ENCODE peak calls at places on chromosomes 13 and 19, in eight cellular contexts. G, D, R, K, A, Y, P and Q are unnamed samples.

GRCh38 chr19:5466814-5467291 is 11.6 kb downstream of the ZNRF4 start:
- DNase-seq in G (no peak), D (no peak), R (peak; percentile 63), K (no peak), A (no peak), Y (no peak), P (no peak), Q (no peak)

GRCh38 chr13:113758651-113759524 is at the start of gene TMEM255B:
- DNase-seq in G (peak; percentile 58), D (peak; percentile 65), R (peak; percentile 88), K (peak; percentile 59), A (no peak), Y (peak; percentile 65), P (peak; percentile 58), Q (no peak)

GRCh38 chr13:38415233-38415632 is 65.6 kb downstream of the UFM1 start:
- DNase-seq in G (no peak), D (no peak), R (peak; percentile 34), K (no peak), A (no peak), Y (no peak), P (peak; percentile 0), Q (peak; percentile 1)

GRCh38 chr19:50959731-50960500 is 7.1 kb upstream of the KLK5 start:
- DNase-seq in G (no peak), D (no peak), R (no peak), K (no peak), A (no peak), Y (no peak), P (no peak), Q (no peak)

GRCh38 chr13:49890376-49890775 is 45.8 kb downstream of the SPRYD7 start:
- DNase-seq in G (no peak), D (no peak), R (no peak), K (no peak), A (no peak), Y (no peak), P (no peak), Q (no peak)

GRCh38 chr19:44808463-44809371 is at the start of gene BCAM:
- DNase-seq in G (no peak), D (no peak), R (peak; percentile 93), K (no peak), A (peak; percentile 35), Y (no peak), P (no peak), Q (no peak)

GRCh38 chr13:113152894-113153809 is 5.3 kb upstream of the PROZ start:
- DNase-seq in G (peak; percentile 9), D (no peak), R (peak; percentile 73), K (peak; percentile 19), A (no peak), Y (no peak), P (peak; percentile 17), Q (no peak)

GRCh38 chr13:32895296-32895695 is 120.9 kb upstream of the KL start:
- DNase-seq in G (no peak), D (no peak), R (no peak), K (no peak), A (no peak), Y (no peak), P (no peak), Q (no peak)

GRCh38 chr13:20814224-20814910 is 40.6 kb upstream of the EEF1AKMT1 start:
- DNase-seq in G (no peak), D (no peak), R (peak; percentile 90), K (no peak), A (peak; percentile 77), Y (no peak), P (no peak), Q (no peak)

GRCh38 chr13:49858183-49858856 is 65.8 kb upstream of the KPNA3 start:
- DNase-seq in G (no peak), D (no peak), R (no peak), K (no peak), A (peak; percentile 66), Y (no peak), P (no peak), Q (no peak)

GRCh38 chr13:80337011-80337688 is 3.8 kb downstream of the SPRY2 start:
- DNase-seq in G (no peak), D (no peak), R (peak; percentile 30), K (no peak), A (no peak), Y (no peak), P (no peak), Q (no peak)

GRCh38 chr19:3265432-3265831 is 41.0 kb downstream of the CELF5 start:
- DNase-seq in G (no peak), D (no peak), R (no peak), K (no peak), A (no peak), Y (no peak), P (no peak), Q (no peak)

GRCh38 chr13:48853381-48854102 is 122.2 kb upstream of the FNDC3A start:
- DNase-seq in G (no peak), D (no peak), R (no peak), K (no peak), A (no peak), Y (no peak), P (no peak), Q (no peak)

GRCh38 chr13:77387607-77388200 is 60.8 kb upstream of the MYCBP2 start:
- DNase-seq in G (no peak), D (no peak), R (no peak), K (no peak), A (no peak), Y (no peak), P (no peak), Q (no peak)

GRCh38 chr13:21967871-21968270 is 297.0 kb downstream of the FGF9 start:
- DNase-seq in G (no peak), D (no peak), R (no peak), K (no peak), A (no peak), Y (no peak), P (no peak), Q (no peak)

GRCh38 chr13:27379694-27380596 is 44.5 kb upstream of the GTF3A start:
- DNase-seq in G (peak; percentile 76), D (peak; percentile 43), R (peak; percentile 49), K (peak; percentile 28), A (no peak), Y (peak; percentile 36), P (peak; percentile 38), Q (peak; percentile 41)

GRCh38 chr19:2148482-2149135 is 2.8 kb downstream of the AP3D1 start:
- DNase-seq in G (no peak), D (no peak), R (no peak), K (no peak), A (no peak), Y (no peak), P (no peak), Q (no peak)

GRCh38 chr13:104553156-104553555 is 1486.9 kb upstream of the SLC10A2 start:
- DNase-seq in G (no peak), D (no peak), R (no peak), K (no peak), A (no peak), Y (no peak), P (no peak), Q (no peak)

GRCh38 chr13:75812751-75813181 is 176.6 kb downstream of the LMO7 start:
- DNase-seq in G (no peak), D (no peak), R (no peak), K (no peak), A (no peak), Y (no peak), P (no peak), Q (no peak)

GRCh38 chr19:49832556-49832955 is 14.5 kb downstream of the MED25 start:
- DNase-seq in G (no peak), D (no peak), R (no peak), K (no peak), A (no peak), Y (no peak), P (no peak), Q (peak; percentile 48)

GRCh38 chr13:35760678-35761308 is 284.3 kb upstream of the MAB21L1 start:
- DNase-seq in G (no peak), D (no peak), R (no peak), K (no peak), A (no peak), Y (no peak), P (no peak), Q (no peak)